ENCODE peak calls at places on chromosome 18, in four cellular contexts. U is astrocyte, I is body of pancreas, A is esophagus muscularis mucosa. X is an unnamed sample.

GRCh38 chr18:76827205-76827885 is 5.0 kb downstream of the ZNF236 start:
- DNase-seq in A (no peak), I (no peak), U (no peak), X (no peak)

GRCh38 chr18:65403534-65403933 is 347.3 kb upstream of the CDH7 start:
- DNase-seq in A (no peak), U (no peak), I (no peak), X (no peak)

GRCh38 chr18:37564796-37565137 is 831 bp downstream of the CELF4 start:
- DNase-seq in A (no peak), I (peak; percentile 61), U (peak; percentile 26), X (no peak)

GRCh38 chr18:76349067-76349715 is 145.9 kb downstream of the ZNF516 start:
- DNase-seq in A (peak; percentile 93), U (peak; percentile 36), I (peak; percentile 72), X (no peak)

GRCh38 chr18:79625195-79625923 is 54.2 kb upstream of the CTDP1 start:
- DNase-seq in U (no peak), A (no peak), I (peak; percentile 21), X (peak; percentile 40)

GRCh38 chr18:63422087-63422861 is at the start of gene VPS4B:
- DNase-seq in A (peak; percentile 100), I (peak; percentile 99), U (peak; percentile 99), X (peak; percentile 100)

GRCh38 chr18:68728301-68728700 is 13.4 kb upstream of the TMX3 start:
- DNase-seq in I (no peak), A (no peak), U (no peak), X (no peak)

GRCh38 chr18:76687271-76688006 is 134.9 kb upstream of the ZNF236 start:
- DNase-seq in A (no peak), I (peak; percentile 12), U (peak; percentile 80), X (no peak)

GRCh38 chr18:28736951-28737350 is 560.0 kb upstream of the CDH2 start:
- DNase-seq in I (no peak), U (no peak), A (no peak), X (no peak)

GRCh38 chr18:79537758-79538157 is 141.8 kb upstream of the CTDP1 start:
- DNase-seq in U (no peak), I (no peak), A (no peak), X (peak; percentile 16)

GRCh38 chr18:53971331-53971730 is 253.1 kb downstream of the MBD2 start:
- DNase-seq in U (peak; percentile 5), A (no peak), I (no peak), X (no peak)

GRCh38 chr18:8140841-8141501 is 468.3 kb upstream of the RAB12 start:
- DNase-seq in A (no peak), U (peak; percentile 55), I (peak; percentile 36), X (no peak)

GRCh38 chr18:49177812-49178211 is 227.0 kb upstream of the SMAD7 start:
- DNase-seq in I (no peak), A (no peak), U (peak; percentile 86), X (no peak)

GRCh38 chr18:77124452-77124922 is 8.1 kb downstream of the MBP start:
- DNase-seq in A (no peak), U (no peak), I (no peak), X (no peak)

GRCh38 chr18:65227970-65228369 is 522.8 kb upstream of the CDH7 start:
- DNase-seq in U (no peak), I (no peak), A (no peak), X (no peak)

GRCh38 chr18:64403784-64404498 is 255.1 kb upstream of the LINC00305 start:
- DNase-seq in A (no peak), U (no peak), I (no peak), X (no peak)

GRCh38 chr18:50726960-50727589 is 92.7 kb downstream of the MRO start:
- DNase-seq in A (no peak), U (no peak), I (no peak), X (no peak)

GRCh38 chr18:73487956-73488355 is 620.2 kb upstream of the NETO1 start:
- DNase-seq in I (no peak), A (no peak), U (no peak), X (no peak)

GRCh38 chr18:13216732-13217465 is 1.7 kb upstream of the LDLRAD4 start:
- DNase-seq in I (peak; percentile 32), A (no peak), U (no peak), X (peak; percentile 43)

GRCh38 chr18:11653521-11653920 is 35.5 kb upstream of the GNAL start:
- DNase-seq in I (no peak), A (peak; percentile 79), U (no peak), X (no peak)

GRCh38 chr18:74273394-74273793 is 18.4 kb downstream of the CYB5A start:
- DNase-seq in A (no peak), I (no peak), U (no peak), X (no peak)

GRCh38 chr18:36316246-36316645 is 18.7 kb downstream of the FHOD3 start:
- DNase-seq in U (no peak), A (no peak), I (no peak), X (no peak)

GRCh38 chr18:79872852-79873444 is 75.2 kb downstream of the KCNG2 start:
- DNase-seq in A (no peak), I (no peak), U (no peak), X (no peak)

GRCh38 chr18:75121266-75121665 is 87.7 kb downstream of the PTGR3 start:
- DNase-seq in I (no peak), A (no peak), U (no peak), X (no peak)

GRCh38 chr18:66334534-66334933 is 269.4 kb downstream of the CDH19 start:
- DNase-seq in I (no peak), U (no peak), A (no peak), X (no peak)

GRCh38 chr18:37769846-37770245 is 204.2 kb upstream of the CELF4 start:
- DNase-seq in U (no peak), A (no peak), I (no peak), X (no peak)

GRCh38 chr18:49723648-49724180 is 89.6 kb downstream of the ACAA2 start:
- DNase-seq in I (no peak), A (peak; percentile 82), U (peak; percentile 83), X (no peak)

GRCh38 chr18:35942661-35943060 is 29.8 kb upstream of the RMP24 start:
- DNase-seq in I (no peak), U (no peak), A (peak; percentile 87), X (no peak)

GRCh38 chr18:75880266-75880665 is 452.8 kb upstream of the SMIM21 start:
- DNase-seq in I (no peak), U (no peak), A (no peak), X (no peak)

GRCh38 chr18:56890632-56891031 is 239.5 kb downstream of the WDR7 start:
- DNase-seq in I (no peak), A (no peak), U (peak; percentile 97), X (no peak)

GRCh38 chr18:57445488-57446319 is 10.5 kb downstream of the ONECUT2 start:
- DNase-seq in U (no peak), A (peak; percentile 50), I (no peak), X (no peak)

GRCh38 chr18:78396756-78397155 is 582.9 kb upstream of the SALL3 start:
- DNase-seq in I (no peak), U (no peak), A (no peak), X (no peak)
- H3K27me3 ChIP-seq in I (no peaks in the 10 kb centered on the region), U (no peaks in the 10 kb centered on the region), A (peaks cover 19% of the 10 kb centered on the region), X (peaks cover 6% of the 10 kb centered on the region)

GRCh38 chr18:61470111-61470673 is 137.0 kb downstream of the CDH20 start:
- DNase-seq in I (no peak), U (no peak), A (no peak), X (no peak)

GRCh38 chr18:61474918-61475317 is 141.7 kb downstream of the CDH20 start:
- DNase-seq in A (no peak), I (no peak), U (no peak), X (no peak)

GRCh38 chr18:61466736-61467135 is 133.5 kb downstream of the CDH20 start:
- DNase-seq in I (no peak), A (no peak), U (no peak), X (no peak)

GRCh38 chr18:61475931-61476330 is 142.7 kb downstream of the CDH20 start:
- DNase-seq in U (no peak), I (no peak), A (no peak), X (no peak)

DNA sequence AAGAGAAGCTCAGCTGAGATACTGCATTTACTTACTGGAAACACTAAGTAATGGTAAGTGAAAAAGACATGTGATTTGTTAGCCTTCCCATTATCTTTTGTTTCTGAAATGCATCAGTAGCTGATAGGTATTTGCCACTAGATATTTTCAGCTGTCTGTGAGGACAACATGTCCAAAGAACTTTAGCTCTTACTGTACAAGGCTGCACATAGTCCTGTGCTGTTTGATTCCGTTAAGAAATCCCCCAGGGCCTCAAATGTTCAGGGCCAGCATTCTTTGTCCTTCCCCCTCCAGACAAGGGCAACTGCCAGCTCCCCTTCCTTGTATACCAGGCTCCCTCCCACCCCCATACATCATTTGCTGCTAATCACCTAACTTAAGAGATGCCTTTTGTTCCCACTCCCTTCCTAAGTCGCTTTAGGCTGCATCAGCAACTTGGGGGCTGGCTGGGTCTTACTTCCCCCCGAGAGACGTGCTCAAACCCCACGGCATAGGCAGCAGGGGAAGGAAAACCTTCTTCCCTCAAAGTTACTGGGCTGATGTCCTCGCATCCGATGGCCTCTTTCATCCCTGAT is 138.7 kb downstream of the CDH20 start:
- DNase-seq in A (no peak), I (no peak), U (no peak), X (no peak)
- H3K27me3 ChIP-seq in A (no peaks in the 10 kb centered on the region), I (no peaks in the 10 kb centered on the region), U (peaks cover 3% of the 10 kb centered on the region), X (no peaks in the 10 kb centered on the region)

DNA sequence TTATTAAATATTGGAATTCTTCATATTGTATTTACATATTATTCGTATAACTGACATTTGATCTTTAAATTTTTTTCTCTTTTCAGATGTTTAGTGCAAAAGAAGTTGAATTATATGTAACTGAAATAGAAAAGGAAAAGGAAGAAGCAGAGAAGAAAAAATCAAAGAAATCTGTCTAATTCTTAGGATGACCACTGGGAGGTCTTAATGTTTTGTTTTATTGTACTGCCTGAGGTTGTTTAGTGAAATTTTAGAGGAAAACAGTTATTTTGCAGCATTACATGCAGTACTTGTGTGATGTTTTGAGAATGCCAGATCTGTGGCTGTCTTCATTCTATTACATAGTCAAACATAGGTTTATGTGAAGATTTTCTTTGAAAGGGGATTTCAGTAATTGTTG is 34.0 kb upstream of the TAF4B start:
- DNase-seq in A (no peak), I (no peak), U (no peak), X (no peak)
- H3K27me3 ChIP-seq in A (no peaks in the 10 kb centered on the region), I (no peaks in the 10 kb centered on the region), U (no peaks in the 10 kb centered on the region), X (no peaks in the 10 kb centered on the region)

GRCh38 chr18:52409732-52410131 is 69.7 kb downstream of the DCC start:
- DNase-seq in I (no peak), A (peak; percentile 21), U (no peak), X (no peak)

DNA sequence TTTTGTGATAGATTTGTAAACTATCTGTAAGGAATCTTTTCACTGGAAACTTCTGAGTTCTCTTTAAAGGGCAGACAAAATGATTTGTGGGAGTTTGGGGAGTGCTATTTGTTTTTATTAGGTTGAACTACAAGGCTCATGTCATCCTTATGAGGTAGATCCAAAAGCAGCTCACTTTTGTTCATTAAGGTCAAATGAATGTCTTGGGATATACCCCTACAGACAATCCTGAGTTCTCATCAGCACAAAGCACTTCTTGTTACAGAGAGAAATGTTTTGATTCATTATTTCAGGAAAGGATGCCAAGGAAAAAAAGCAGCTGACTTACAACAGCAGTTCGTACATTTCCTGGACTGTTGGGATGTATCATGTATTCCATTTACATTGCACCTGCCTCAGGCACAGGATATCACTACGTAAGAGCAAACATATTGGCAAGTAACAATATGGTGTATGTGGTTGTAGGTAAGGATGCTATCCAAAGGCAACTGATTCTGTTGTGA is 68.9 kb downstream of the DCC start:
- DNase-seq in A (peak; percentile 42), U (no peak), I (no peak), X (no peak)
- H3K27me3 ChIP-seq in A (no peaks in the 10 kb centered on the region), U (no peaks in the 10 kb centered on the region), I (no peaks in the 10 kb centered on the region), X (no peaks in the 10 kb centered on the region)